ENCODE peak calls at places on chromosomes 16 and 17, in nine cellular contexts. U is left ventricle myocardium inferior; V is ACHN; G is amniotic epithelial cell; D is Daoy; P is lung; C is activated CD4-positive, CD25-positive, alpha-beta regulatory T cell; Y is left cardiac atrium; H is RPMI7951. F is an unnamed sample.
A peak's percentile ranks its signal among the peaks of the same experiment; 100 is the strongest.

GRCh38 chr17:80025140-80025539 is 10.5 kb downstream of the TBC1D16 start:
- DNase-seq in H (no peak), C (no peak), G (peak; percentile 39), V (no peak), U (no peak), Y (no peak), P (no peak), D (no peak), F (no peak)

GRCh38 chr17:81348097-81349055 is 46.9 kb upstream of the BAHCC1 start:
- DNase-seq in U (no peak), P (peak; percentile 69), C (no peak), D (no peak), Y (peak; percentile 17), G (no peak), H (no peak), V (no peak), F (no peak)

GRCh38 chr17:56770427-56770826 is 63.3 kb downstream of the C17orf67 start:
- DNase-seq in C (no peak), G (no peak), V (no peak), H (no peak), P (no peak), U (no peak), Y (no peak), D (no peak), F (no peak)

GRCh38 chr16:74852500-74852875 is 77.9 kb upstream of the FA2H start:
- DNase-seq in D (no peak), Y (no peak), P (no peak), G (no peak), U (no peak), V (no peak), H (no peak), C (no peak), F (no peak)

GRCh38 chr17:64038331-64039105 is 18.1 kb upstream of the ICAM2 start:
- DNase-seq in C (no peak), Y (no peak), G (no peak), H (no peak), U (no peak), V (no peak), D (no peak), P (no peak), F (no peak)

GRCh38 chr16:89044394-89045180 is 49.1 kb upstream of the ACSF3 start:
- DNase-seq in G (no peak), C (no peak), V (no peak), Y (peak; percentile 14), D (no peak), P (no peak), U (peak; percentile 2), H (no peak), F (peak; percentile 43)

GRCh38 chr16:83955218-83956130 is 2.4 kb downstream of the OSGIN1 start:
- DNase-seq in H (no peak), V (no peak), C (no peak), P (no peak), U (peak; percentile 34), Y (no peak), G (no peak), D (no peak), F (no peak)

GRCh38 chr17:42459983-42460300 is 1.3 kb downstream of the ATP6V0A1 start:
- DNase-seq in D (peak; percentile 20), V (peak; percentile 63), C (no peak), G (peak; percentile 84), P (no peak), H (peak; percentile 64), Y (no peak), U (no peak), F (no peak)

GRCh38 chr16:55512941-55513340 is 4.1 kb downstream of the LPCAT2 start:
- DNase-seq in D (no peak), U (no peak), H (no peak), Y (no peak), P (no peak), V (no peak), G (no peak), C (no peak), F (no peak)

GRCh38 chr17:77724876-77725615 is 233.5 kb upstream of the TNRC6C start:
- DNase-seq in P (no peak), C (no peak), G (no peak), V (no peak), D (no peak), H (no peak), Y (no peak), U (no peak), F (no peak)

GRCh38 chr16:56969769-56970168 is 8.0 kb downstream of the CETP start:
- DNase-seq in H (no peak), D (no peak), P (no peak), U (no peak), G (no peak), V (no peak), Y (no peak), C (no peak), F (no peak)

GRCh38 chr17:30101686-30102390 is 14.8 kb upstream of the NSRP1 start:
- DNase-seq in U (no peak), V (no peak), C (no peak), D (no peak), G (no peak), H (no peak), P (no peak), Y (no peak), F (no peak)

GRCh38 chr16:63185235-63185780 is 1149.1 kb upstream of the CDH8 start:
- DNase-seq in V (no peak), C (no peak), H (no peak), G (no peak), P (no peak), D (no peak), Y (no peak), U (no peak), F (no peak)

GRCh38 chr16:60337671-60338070 is 1603.6 kb upstream of the GOT2 start:
- DNase-seq in D (no peak), Y (no peak), G (no peak), P (no peak), C (no peak), U (no peak), V (no peak), H (no peak), F (no peak)

GRCh38 chr17:22470411-22471175 is 778.3 kb downstream of the KCNJ18 start:
- DNase-seq in G (no peak), U (no peak), D (no peak), C (no peak), H (no peak), V (no peak), P (no peak), Y (no peak), F (no peak)

GRCh38 chr17:79619636-79620206 is 8.9 kb upstream of the RBFOX3 start:
- DNase-seq in P (no peak), V (no peak), G (no peak), D (no peak), H (no peak), C (no peak), U (no peak), Y (peak; percentile 7), F (peak; percentile 6)

GRCh38 chr17:17062356-17062755 is 20.1 kb downstream of the MPRIP start:
- DNase-seq in U (no peak), D (no peak), G (no peak), Y (peak; percentile 16), P (no peak), C (no peak), V (no peak), H (no peak), F (peak; percentile 35)

GRCh38 chr16:31010539-31010938 is at the start of gene STX1B:
- DNase-seq in H (no peak), G (no peak), V (peak; percentile 34), P (no peak), C (no peak), U (no peak), D (peak; percentile 55), Y (no peak), F (no peak)

GRCh38 chr17:80960797-80961452 is 30.7 kb upstream of the CHMP6 start:
- DNase-seq in D (no peak), H (no peak), V (no peak), Y (no peak), P (no peak), U (no peak), G (no peak), C (no peak), F (peak; percentile 50)

GRCh38 chr16:46733319-46733830 is 14.8 kb downstream of the MYLK3 start:
- DNase-seq in D (no peak), P (no peak), U (no peak), G (no peak), Y (no peak), H (no peak), C (no peak), V (no peak), F (no peak)

GRCh38 chr16:14289692-14290340 is 218.7 kb downstream of the MRTFB start:
- DNase-seq in Y (no peak), U (no peak), G (peak; percentile 26), D (peak; percentile 40), V (peak; percentile 63), P (no peak), H (no peak), C (no peak), F (no peak)

GRCh38 chr17:50977487-50978159 is 111.5 kb upstream of the TOB1 start:
- DNase-seq in V (no peak), Y (no peak), C (no peak), G (no peak), U (no peak), H (no peak), P (no peak), D (no peak), F (no peak)

GRCh38 chr17:61205931-61206330 is 193.7 kb upstream of the TBX2 start:
- DNase-seq in C (no peak), V (no peak), P (no peak), G (peak; percentile 28), U (no peak), Y (no peak), D (peak; percentile 73), H (peak; percentile 89), F (no peak)

GRCh38 chr16:23400387-23400930 is 52.5 kb downstream of the COG7 start:
- DNase-seq in D (no peak), U (no peak), C (no peak), P (no peak), Y (no peak), V (no peak), H (no peak), G (no peak), F (no peak)

GRCh38 chr17:48586355-48586924 is 3.6 kb downstream of the HOXB3 start:
- DNase-seq in H (no peak), P (no peak), D (peak; percentile 35), U (no peak), V (peak; percentile 64), C (no peak), Y (no peak), G (no peak), F (peak; percentile 41)

GRCh38 chr16:74735554-74735953 is 34.9 kb upstream of the MLKL start:
- DNase-seq in Y (no peak), U (no peak), G (no peak), P (no peak), C (no peak), D (no peak), V (no peak), H (no peak), F (no peak)

GRCh38 chr17:9209781-9210370 is 188.6 kb downstream of the NTN1 start:
- DNase-seq in G (no peak), V (no peak), D (no peak), C (no peak), H (no peak), U (no peak), P (no peak), Y (no peak), F (no peak)

GRCh38 chr16:2364638-2365210 is 24.2 kb upstream of the ABCA3 start:
- DNase-seq in P (no peak), G (peak; percentile 84), D (no peak), C (no peak), H (no peak), Y (no peak), V (no peak), U (no peak), F (no peak)